ENCODE peak calls at places on chromosomes 13 and 19, in six cellular contexts. O, S, I, B, Z and M are unnamed samples.

GRCh38 chr13:40787062-40787461 is 2.3 kb upstream of the SLC25A15 start:
- DNase-seq in B (no peak), O (no peak), I (no peak), Z (no peak), S (no peak), M (no peak)

GRCh38 chr13:43686557-43686956 is 100.2 kb downstream of the ENOX1 start:
- DNase-seq in Z (no peak), B (peak), O (no peak), S (no peak), I (no peak), M (no peak)

GRCh38 chr19:58497634-58498170 is 14.1 kb downstream of the SLC27A5 start:
- DNase-seq in Z (no peak), O (no peak), I (no peak), B (no peak), S (no peak), M (no peak)

GRCh38 chr19:30172643-30173242 is 199.4 kb upstream of the ZNF536 start:
- DNase-seq in Z (no peak), B (no peak), I (no peak), S (no peak), O (no peak), M (no peak)

GRCh38 chr13:101452519-101453485 is at the start of gene ITGBL1:
- DNase-seq in B (no peak), I (peak), O (no peak), S (no peak), Z (no peak), M (no peak)

GRCh38 chr13:32804673-32805260 is 211.5 kb upstream of the KL start:
- DNase-seq in S (no peak), I (no peak), Z (no peak), O (no peak), B (no peak), M (no peak)

GRCh38 chr13:73168226-73168992 is 109.6 kb downstream of the KLF5 start:
- DNase-seq in S (no peak), O (no peak), B (no peak), I (no peak), Z (no peak), M (no peak)

GRCh38 chr19:41288898-41289505 is 21.0 kb upstream of the CCDC97 start:
- DNase-seq in S (no peak), Z (no peak), B (no peak), I (no peak), O (no peak), M (no peak)

GRCh38 chr19:3136684-3137055 is 837 bp downstream of the GNA15 start:
- DNase-seq in Z (no peak), B (no peak), S (no peak), I (no peak), O (no peak), M (no peak)

GRCh38 chr19:46471778-46472543 is 598 bp upstream of the PNMA8A start:
- DNase-seq in Z (no peak), O (no peak), B (no peak), S (no peak), I (no peak), M (no peak)

GRCh38 chr19:12052057-12052570 is 647 bp downstream of the ZNF878 start:
- DNase-seq in S (peak), Z (no peak), B (no peak), I (no peak), O (no peak), M (no peak)

GRCh38 chr13:55661505-55661904 is 1479.2 kb upstream of the PRR20A start:
- DNase-seq in S (no peak), O (no peak), I (no peak), B (no peak), Z (no peak), M (no peak)

GRCh38 chr19:6429419-6430221 is 3.9 kb downstream of the SLC25A41 start:
- DNase-seq in S (no peak), B (no peak), I (no peak), O (no peak), Z (no peak), M (no peak)

GRCh38 chr19:33864311-33864850 is 67.7 kb downstream of the KCTD15 start:
- DNase-seq in Z (no peak), O (no peak), B (no peak), S (no peak), I (no peak), M (no peak)

GRCh38 chr19:39416152-39416551 is 3.7 kb downstream of the PLEKHG2 start:
- DNase-seq in B (no peak), O (no peak), Z (no peak), I (no peak), S (no peak), M (no peak)